ENCODE peak calls at places on chromosome 18, in five cellular contexts. Z, T, L, I and D are unnamed samples.

GRCh38 chr18:58674863-58675472 is 3.7 kb downstream of the MALT1 start:
- DNase-seq in T (no peak), L (no peak), I (no peak), Z (no peak), D (no peak)

GRCh38 chr18:32888311-32888710 is 115.5 kb upstream of the KLHL14 start:
- DNase-seq in T (no peak), Z (no peak), L (no peak), I (no peak), D (no peak)

GRCh38 chr18:44309185-44309584 is 371.5 kb upstream of the SETBP1 start:
- DNase-seq in T (no peak), I (no peak), Z (no peak), L (no peak), D (no peak)

GRCh38 chr18:48781041-48781989 is 169.4 kb downstream of the SMAD7 start:
- DNase-seq in Z (no peak), T (no peak), I (no peak), L (peak), D (peak)

GRCh38 chr18:41955688-41956087 is 654 bp downstream of the PIK3C3 start:
- DNase-seq in L (no peak), T (no peak), Z (no peak), I (peak), D (peak)

GRCh38 chr18:67553471-67553870 is 37.0 kb upstream of the DSEL start:
- DNase-seq in Z (no peak), I (no peak), T (no peak), L (no peak), D (no peak)

GRCh38 chr18:11950824-11951223 is 30.5 kb upstream of the IMPA2 start:
- DNase-seq in I (no peak), Z (no peak), L (no peak), T (no peak), D (no peak)

GRCh38 chr18:11981633-11982366 is 493 bp downstream of the IMPA2 start:
- DNase-seq in Z (no peak), L (peak), T (no peak), I (peak), D (peak)

GRCh38 chr18:6370410-6370809 is 44.3 kb downstream of the L3MBTL4 start:
- DNase-seq in Z (no peak), I (no peak), L (no peak), T (no peak), D (no peak)

GRCh38 chr18:67590571-67591141 is 74.1 kb upstream of the DSEL start:
- DNase-seq in L (no peak), I (no peak), Z (no peak), T (no peak), D (no peak)

GRCh38 chr18:58612239-58613055 is 16.4 kb downstream of the ALPK2 start:
- DNase-seq in I (no peak), T (no peak), Z (no peak), L (no peak), D (no peak)

GRCh38 chr18:6751207-6751606 is 21.7 kb downstream of the ARHGAP28 start:
- DNase-seq in I (no peak), T (no peak), L (no peak), Z (no peak), D (no peak)

GRCh38 chr18:59724116-59724515 is 26.9 kb upstream of the CCBE1 start:
- DNase-seq in T (no peak), I (no peak), Z (no peak), L (no peak), D (no peak)

GRCh38 chr18:36744261-36744876 is 84.4 kb downstream of the TPGS2 start:
- DNase-seq in L (no peak), I (no peak), T (no peak), Z (no peak), D (no peak)

GRCh38 chr18:54743596-54743995 is 84.7 kb upstream of the RAB27B start:
- DNase-seq in Z (no peak), T (no peak), I (no peak), L (no peak), D (no peak)

GRCh38 chr18:46672062-46672970 is 15.3 kb upstream of the LOXHD1 start:
- DNase-seq in T (no peak), Z (no peak), L (no peak), I (no peak), D (no peak)

GRCh38 chr18:46449499-46449898 is 207.5 kb downstream of the LOXHD1 start:
- DNase-seq in Z (no peak), I (no peak), L (no peak), T (no peak), D (no peak)

GRCh38 chr18:34492652-34493051 is 217.4 kb upstream of the DTNA start:
- DNase-seq in Z (no peak), I (no peak), L (no peak), T (no peak), D (no peak)

GRCh38 chr18:45107425-45107824 is 426.7 kb downstream of the SETBP1 start:
- DNase-seq in I (no peak), L (no peak), Z (no peak), T (no peak), D (no peak)

GRCh38 chr18:30957086-30957485 is 85.5 kb downstream of the DSC3 start:
- DNase-seq in Z (no peak), I (no peak), L (no peak), T (no peak), D (no peak)

GRCh38 chr18:52481116-52481515 is 141.1 kb downstream of the DCC start:
- DNase-seq in I (no peak), L (no peak), T (no peak), Z (no peak), D (no peak)

GRCh38 chr18:41829648-41830516 is 125.2 kb upstream of the PIK3C3 start:
- DNase-seq in T (no peak), L (no peak), I (no peak), Z (no peak), D (no peak)

GRCh38 chr18:11974741-11975325 is 6.5 kb upstream of the IMPA2 start:
- DNase-seq in Z (no peak), L (no peak), I (peak), T (no peak), D (no peak)

GRCh38 chr18:54671291-54671881 is 80.3 kb downstream of the DYNAP start:
- DNase-seq in T (peak), Z (no peak), L (no peak), I (peak), D (peak)

GRCh38 chr18:45527891-45528290 is 87.4 kb upstream of the SLC14A2 start:
- DNase-seq in Z (no peak), I (no peak), T (no peak), L (no peak), D (no peak)

GRCh38 chr18:55076643-55077218 is 117.5 kb upstream of the CCDC68 start:
- DNase-seq in Z (no peak), T (no peak), I (no peak), L (no peak), D (no peak)

GRCh38 chr18:24702001-24702400 is 241.6 kb downstream of the HRH4 start:
- DNase-seq in L (no peak), T (no peak), Z (no peak), I (no peak), D (no peak)

GRCh38 chr18:36441872-36442271 is 144.4 kb downstream of the FHOD3 start:
- DNase-seq in L (no peak), T (no peak), Z (no peak), I (no peak), D (no peak)

GRCh38 chr18:32612651-32613050 is 142.0 kb upstream of the GAREM1 start:
- DNase-seq in L (no peak), Z (no peak), T (no peak), I (no peak), D (no peak)

GRCh38 chr18:49237031-49237430 is 223.4 kb downstream of the DYM start:
- DNase-seq in Z (no peak), I (no peak), L (no peak), T (no peak), D (no peak)

GRCh38 chr18:44840053-44840826 is 159.6 kb downstream of the SETBP1 start:
- DNase-seq in L (no peak), Z (no peak), I (no peak), T (no peak), D (no peak)

GRCh38 chr18:3447035-3447894 is 2.7 kb upstream of the TGIF1 start:
- DNase-seq in L (peak), I (peak), Z (no peak), T (no peak), D (peak)

GRCh38 chr18:3449702-3450357 is at the start of gene TGIF1:
- DNase-seq in L (peak), Z (no peak), I (peak), T (peak), D (peak)

GRCh38 chr18:3447895-3448844 is 1.8 kb upstream of the TGIF1 start:
- DNase-seq in T (peak), I (peak), Z (peak), L (peak), D (peak)

GRCh38 chr18:3450358-3451107 is 561 bp downstream of the TGIF1 start:
- DNase-seq in L (peak), Z (no peak), I (peak), T (no peak), D (peak)

GRCh38 chr18:3448845-3449701 is 899 bp upstream of the TGIF1 start:
- DNase-seq in T (peak), L (peak), I (peak), Z (peak), D (peak)
- TF ChIP-seq POLR2A in T (no peak), L (peak), I (peak), Z (peak), D (peak)

GRCh38 chr18:79405781-79406575 is 10.2 kb downstream of the NFATC1 start:
- DNase-seq in T (no peak), L (peak), Z (peak), I (peak), D (peak)
- TF ChIP-seq POLR2A in T (no peak), L (no peak), Z (peak), I (no peak), D (no peak)

GRCh38 chr18:12989397-12990127 is 1.6 kb upstream of the CEP192 start:
- DNase-seq in L (no peak), I (peak), T (no peak), Z (no peak), D (no peak)

GRCh38 chr18:12991839-12992216 is 666 bp downstream of the CEP192 start:
- DNase-seq in Z (no peak), L (no peak), T (no peak), I (no peak), D (no peak)

GRCh38 chr18:12990128-12990485 is 1.1 kb upstream of the CEP192 start:
- DNase-seq in I (peak), Z (no peak), T (no peak), L (no peak), D (no peak)

GRCh38 chr18:12990662-12990976 is 543 bp upstream of the CEP192 start:
- DNase-seq in I (no peak), T (no peak), L (no peak), Z (no peak), D (no peak)

GRCh38 chr18:12990977-12991838 is at the start of gene CEP192:
- DNase-seq in T (peak), L (peak), Z (peak), I (peak), D (peak)
- TF ChIP-seq POLR2A in T (peak), L (peak), Z (peak), I (peak), D (peak)

GRCh38 chr18:57087985-57088384 is 58.9 kb upstream of the BOD1L2 start:
- DNase-seq in T (peak), L (no peak), Z (no peak), I (no peak), D (no peak)

GRCh38 chr18:57084331-57085298 is 62.3 kb upstream of the BOD1L2 start:
- DNase-seq in I (peak), Z (peak), T (no peak), L (no peak), D (no peak)

GRCh38 chr18:57080479-57080878 is 66.4 kb upstream of the BOD1L2 start:
- DNase-seq in L (no peak), I (no peak), T (no peak), Z (no peak), D (no peak)

GRCh38 chr18:57086163-57086562 is 60.7 kb upstream of the BOD1L2 start:
- DNase-seq in Z (no peak), I (no peak), T (no peak), L (no peak), D (no peak)

GRCh38 chr18:57083485-57083884 is 63.4 kb upstream of the BOD1L2 start:
- DNase-seq in L (no peak), I (no peak), T (no peak), Z (no peak), D (no peak)
- TF ChIP-seq POLR2A in L (no peak), I (no peak), T (no peak), Z (no peak), D (no peak)

DNA sequence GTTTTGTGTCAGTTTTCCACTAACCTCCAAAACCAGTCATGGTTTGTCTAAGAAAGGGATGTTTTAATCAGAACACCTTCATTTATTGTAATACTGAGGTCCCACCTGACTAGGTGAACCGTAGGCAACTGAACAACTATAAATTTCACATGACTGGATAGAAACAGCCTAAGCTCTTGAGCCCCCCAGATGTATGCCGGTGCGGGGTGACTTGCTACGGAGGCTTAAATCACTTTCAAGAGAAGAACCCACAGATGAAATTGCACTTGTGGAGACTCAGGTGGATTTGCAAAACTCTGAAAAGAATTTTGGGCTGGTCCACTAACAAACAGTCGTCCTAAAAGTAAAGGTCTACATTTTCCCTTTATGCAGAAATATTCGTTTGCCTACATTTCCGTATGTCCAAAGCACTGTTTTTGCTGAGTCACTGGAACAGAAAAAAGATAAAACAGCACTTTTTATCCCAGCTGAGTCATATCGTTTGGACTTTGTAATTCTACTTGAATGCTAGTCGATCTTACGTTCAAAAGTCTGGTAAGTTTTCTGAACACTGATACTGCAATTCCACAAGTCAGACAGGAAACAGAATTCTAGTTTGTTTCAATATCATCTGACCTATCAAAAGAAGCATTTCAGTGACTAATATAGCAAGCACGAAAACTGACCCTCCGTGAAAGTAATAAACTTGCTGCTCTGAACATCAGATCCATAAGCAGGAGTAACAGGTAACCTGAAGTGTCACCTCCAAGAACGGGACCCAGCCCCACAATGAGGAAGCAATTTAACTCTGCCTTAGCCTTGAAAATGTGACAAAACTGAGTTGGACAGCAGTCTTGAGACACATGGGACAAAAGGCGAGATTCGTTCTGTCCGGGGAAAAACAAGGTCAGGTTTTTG is 18.1 kb downstream of the ZNF516 start:
- DNase-seq in L (no peak), T (no peak), I (peak), Z (no peak), D (peak)
- TF ChIP-seq POLR2A in L (no peak), T (no peak), I (no peak), Z (no peak), D (no peak)

GRCh38 chr18:9915291-9916066 is 1.7 kb downstream of the VAPA start:
- DNase-seq in L (no peak), Z (no peak), T (no peak), I (no peak), D (no peak)

GRCh38 chr18:9914334-9914583 is 443 bp downstream of the VAPA start:
- DNase-seq in I (peak), Z (no peak), T (no peak), L (no peak), D (no peak)

GRCh38 chr18:9914584-9915290 is 921 bp downstream of the VAPA start:
- DNase-seq in T (peak), L (peak), Z (peak), I (peak), D (peak)

GRCh38 chr18:9913151-9913525 is 678 bp upstream of the VAPA start:
- DNase-seq in L (no peak), T (no peak), Z (no peak), I (no peak), D (no peak)

GRCh38 chr18:9913526-9914333 is at the start of gene VAPA:
- DNase-seq in I (peak), L (peak), T (peak), Z (peak), D (peak)
- TF ChIP-seq POLR2A in I (peak), L (peak), T (peak), Z (peak), D (peak)

DNA sequence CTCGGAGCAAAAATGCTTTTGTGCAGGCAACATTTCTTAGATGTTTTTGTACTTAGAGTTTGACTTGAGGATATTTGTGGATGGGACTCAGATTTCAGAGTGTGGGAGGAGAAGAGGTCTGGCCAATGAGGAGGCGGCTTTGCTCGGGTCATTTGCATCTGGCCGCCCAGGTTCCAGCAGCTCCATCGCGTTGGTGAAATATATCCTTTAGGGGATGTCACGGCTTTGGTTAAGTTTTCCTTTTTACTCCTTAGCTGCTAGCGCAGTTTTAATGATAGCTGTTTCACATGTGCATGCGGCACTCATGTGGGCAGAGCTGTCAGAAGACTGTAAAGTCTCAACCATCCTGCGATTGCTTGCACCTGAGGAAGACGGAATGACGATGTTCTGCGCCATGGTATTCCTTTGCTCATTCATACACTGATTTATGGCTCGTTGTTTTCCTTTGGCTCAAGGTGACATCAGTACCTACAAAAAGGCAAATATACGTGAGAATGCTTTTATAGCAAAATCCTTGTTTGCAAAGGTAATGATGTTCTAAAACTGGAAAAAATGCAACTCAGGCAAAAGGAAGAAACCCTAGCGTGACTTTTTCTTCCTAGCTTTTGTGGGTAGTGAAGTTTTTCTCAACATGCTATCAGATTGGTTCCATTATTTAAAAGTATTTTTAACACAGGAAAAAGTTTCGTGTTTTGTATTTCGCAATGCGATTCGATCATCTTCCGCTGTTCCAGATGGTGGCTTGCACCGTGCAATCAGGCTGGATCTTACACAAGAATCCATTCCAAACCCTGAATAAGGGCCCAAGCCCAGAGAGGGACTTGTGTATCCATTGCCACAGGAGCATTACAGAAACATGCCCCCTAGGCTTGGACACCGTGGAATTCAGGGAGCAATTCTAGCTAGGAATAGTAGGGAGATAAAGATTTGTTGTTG is 70.5 kb upstream of the ZNF516 start:
- DNase-seq in L (peak), Z (no peak), I (peak), T (no peak), D (no peak)
- TF ChIP-seq POLR2A in L (no peak), Z (no peak), I (peak), T (no peak), D (no peak)

GRCh38 chr18:21598726-21599584 is 1.5 kb downstream of the ESCO1 start:
- DNase-seq in L (peak), T (peak), I (peak), Z (no peak), D (peak)
- TF ChIP-seq POLR2A in L (no peak), T (no peak), I (no peak), Z (no peak), D (no peak)

GRCh38 chr18:62979172-62979571 is 263.8 kb downstream of the PHLPP1 start:
- DNase-seq in T (no peak), Z (no peak), I (peak), L (no peak), D (no peak)
- TF ChIP-seq POLR2A in T (no peak), Z (no peak), I (no peak), L (no peak), D (no peak)

GRCh38 chr18:76494541-76495403 is at the start of gene ZNF516:
- DNase-seq in L (peak), T (no peak), Z (no peak), I (peak), D (peak)

GRCh38 chr18:76494181-76494540 is 881 bp downstream of the ZNF516 start:
- DNase-seq in L (peak), I (peak), T (no peak), Z (no peak), D (peak)

GRCh38 chr18:76493213-76494107 is 1.6 kb downstream of the ZNF516 start:
- DNase-seq in I (peak), Z (peak), L (no peak), T (no peak), D (peak)

GRCh38 chr18:76496200-76496890 is 1.3 kb upstream of the ZNF516 start:
- DNase-seq in L (peak), I (peak), Z (no peak), T (no peak), D (peak)

GRCh38 chr18:76495435-76496199 is 575 bp upstream of the ZNF516 start:
- DNase-seq in I (peak), T (no peak), Z (no peak), L (peak), D (peak)
- TF ChIP-seq POLR2A in I (peak), T (no peak), Z (peak), L (no peak), D (peak)